ENCODE peak calls at places on chromosomes 1 and 21, in nine cellular contexts. One of them, this sample, is unnamed. For H3K36me3, the result is how much of the 10 kb centered on the place peaks cover.

GRCh38 chr21:33026299-33026858 is 644 bp downstream of the OLIG2 start:
- DNase-seq in endodermal cell: peak
- DNase-seq in body of pancreas: no peak
- DNase-seq in ovary: no peak
- DNase-seq in endothelial cell of umbilical vein: no peak
- DNase-seq in CD4-positive, CD25-positive, alpha-beta regulatory T cell: no peak
- DNase-seq in BJ: no peak
- DNase-seq in cardiac muscle cell: no peak
- DNase-seq in H7: peak
- DNase-seq in this sample: no peak

GRCh38 chr1:48674641-48675040 is 102.0 kb downstream of the BEND5 start:
- DNase-seq in ovary: no peak
- DNase-seq in H7: no peak
- DNase-seq in BJ: peak
- DNase-seq in endothelial cell of umbilical vein: no peak
- DNase-seq in cardiac muscle cell: no peak
- DNase-seq in CD4-positive, CD25-positive, alpha-beta regulatory T cell: no peak
- DNase-seq in body of pancreas: no peak
- DNase-seq in endodermal cell: no peak
- DNase-seq in this sample: no peak

GRCh38 chr1:89633103-89633744 is at the start of gene LRRC8C:
- DNase-seq in ovary: peak
- DNase-seq in H7: peak
- DNase-seq in BJ: no peak
- DNase-seq in body of pancreas: peak
- DNase-seq in cardiac muscle cell: peak
- DNase-seq in endodermal cell: no peak
- DNase-seq in CD4-positive, CD25-positive, alpha-beta regulatory T cell: peak
- DNase-seq in endothelial cell of umbilical vein: no peak
- DNase-seq in this sample: peak

GRCh38 chr1:215397106-215397505 is 170.0 kb upstream of the KCTD3 start:
- DNase-seq in CD4-positive, CD25-positive, alpha-beta regulatory T cell: no peak
- DNase-seq in cardiac muscle cell: no peak
- DNase-seq in body of pancreas: no peak
- DNase-seq in endodermal cell: no peak
- DNase-seq in endothelial cell of umbilical vein: no peak
- DNase-seq in ovary: no peak
- DNase-seq in H7: no peak
- DNase-seq in BJ: no peak
- DNase-seq in this sample: no peak

GRCh38 chr1:221187174-221187573 is 307.9 kb downstream of the HLX start:
- DNase-seq in H7: no peak
- DNase-seq in endothelial cell of umbilical vein: no peak
- DNase-seq in BJ: no peak
- DNase-seq in CD4-positive, CD25-positive, alpha-beta regulatory T cell: no peak
- DNase-seq in ovary: no peak
- DNase-seq in endodermal cell: no peak
- DNase-seq in body of pancreas: no peak
- DNase-seq in cardiac muscle cell: no peak
- DNase-seq in this sample: no peak

GRCh38 chr21:27329255-27329851 is 362.5 kb upstream of the ADAMTS5 start:
- DNase-seq in cardiac muscle cell: no peak
- DNase-seq in ovary: no peak
- DNase-seq in endodermal cell: no peak
- DNase-seq in CD4-positive, CD25-positive, alpha-beta regulatory T cell: no peak
- DNase-seq in BJ: no peak
- DNase-seq in endothelial cell of umbilical vein: no peak
- DNase-seq in body of pancreas: no peak
- DNase-seq in H7: no peak
- DNase-seq in this sample: no peak

GRCh38 chr1:90580176-90580575 is 136.9 kb downstream of the BARHL2 start:
- DNase-seq in H7: no peak
- DNase-seq in CD4-positive, CD25-positive, alpha-beta regulatory T cell: no peak
- DNase-seq in BJ: no peak
- DNase-seq in ovary: no peak
- DNase-seq in body of pancreas: no peak
- DNase-seq in endodermal cell: no peak
- DNase-seq in cardiac muscle cell: no peak
- DNase-seq in endothelial cell of umbilical vein: no peak
- DNase-seq in this sample: no peak

GRCh38 chr1:19260211-19261138 is 8.9 kb downstream of the MRTO4 start:
- DNase-seq in ovary: no peak
- DNase-seq in body of pancreas: no peak
- DNase-seq in endothelial cell of umbilical vein: no peak
- DNase-seq in cardiac muscle cell: no peak
- DNase-seq in endodermal cell: no peak
- DNase-seq in H7: peak
- DNase-seq in CD4-positive, CD25-positive, alpha-beta regulatory T cell: no peak
- DNase-seq in BJ: peak
- DNase-seq in this sample: no peak

GRCh38 chr1:203364013-203364730 is 13.2 kb upstream of the FMOD start:
- DNase-seq in BJ: no peak
- DNase-seq in H7: no peak
- DNase-seq in endodermal cell: no peak
- DNase-seq in cardiac muscle cell: peak
- DNase-seq in CD4-positive, CD25-positive, alpha-beta regulatory T cell: no peak
- DNase-seq in endothelial cell of umbilical vein: no peak
- DNase-seq in ovary: peak
- DNase-seq in body of pancreas: no peak
- DNase-seq in this sample: no peak

GRCh38 chr1:179091691-179092165 is 9.9 kb downstream of the TOR3A start:
- DNase-seq in cardiac muscle cell: no peak
- DNase-seq in endodermal cell: no peak
- DNase-seq in ovary: peak
- DNase-seq in body of pancreas: peak
- DNase-seq in CD4-positive, CD25-positive, alpha-beta regulatory T cell: no peak
- DNase-seq in BJ: no peak
- DNase-seq in endothelial cell of umbilical vein: no peak
- DNase-seq in H7: no peak
- DNase-seq in this sample: no peak

GRCh38 chr1:70459502-70460225 is 48.6 kb downstream of the CTH start:
- DNase-seq in CD4-positive, CD25-positive, alpha-beta regulatory T cell: no peak
- DNase-seq in cardiac muscle cell: no peak
- DNase-seq in H7: no peak
- DNase-seq in endothelial cell of umbilical vein: no peak
- DNase-seq in endodermal cell: no peak
- DNase-seq in ovary: no peak
- DNase-seq in body of pancreas: no peak
- DNase-seq in BJ: no peak
- DNase-seq in this sample: no peak

GRCh38 chr1:91741301-91741700 is 144.7 kb downstream of the TGFBR3 start:
- DNase-seq in ovary: peak
- DNase-seq in endodermal cell: no peak
- DNase-seq in CD4-positive, CD25-positive, alpha-beta regulatory T cell: no peak
- DNase-seq in H7: no peak
- DNase-seq in BJ: no peak
- DNase-seq in endothelial cell of umbilical vein: no peak
- DNase-seq in cardiac muscle cell: no peak
- DNase-seq in body of pancreas: no peak
- DNase-seq in this sample: no peak

GRCh38 chr1:247007511-247008405 is at the start of gene ZNF695:
- DNase-seq in endodermal cell: peak
- DNase-seq in BJ: peak
- DNase-seq in ovary: peak
- DNase-seq in CD4-positive, CD25-positive, alpha-beta regulatory T cell: no peak
- DNase-seq in endothelial cell of umbilical vein: peak
- DNase-seq in cardiac muscle cell: peak
- DNase-seq in body of pancreas: peak
- DNase-seq in H7: peak
- DNase-seq in this sample: peak

GRCh38 chr1:168387781-168388760 is 107.4 kb downstream of the TBX19 start:
- DNase-seq in cardiac muscle cell: no peak
- DNase-seq in endodermal cell: peak
- DNase-seq in CD4-positive, CD25-positive, alpha-beta regulatory T cell: no peak
- DNase-seq in endothelial cell of umbilical vein: no peak
- DNase-seq in ovary: no peak
- DNase-seq in body of pancreas: no peak
- DNase-seq in H7: peak
- DNase-seq in BJ: no peak
- DNase-seq in this sample: no peak

GRCh38 chr21:42513151-42513984 is at the start of gene SLC37A1:
- DNase-seq in endodermal cell: peak
- DNase-seq in cardiac muscle cell: peak
- DNase-seq in CD4-positive, CD25-positive, alpha-beta regulatory T cell: peak
- DNase-seq in body of pancreas: no peak
- DNase-seq in BJ: no peak
- DNase-seq in H7: peak
- DNase-seq in ovary: no peak
- DNase-seq in endothelial cell of umbilical vein: no peak
- DNase-seq in this sample: peak

GRCh38 chr1:39081266-39082139 is 55.4 kb downstream of the NDUFS5 start:
- DNase-seq in BJ: no peak
- DNase-seq in endothelial cell of umbilical vein: no peak
- DNase-seq in CD4-positive, CD25-positive, alpha-beta regulatory T cell: no peak
- DNase-seq in endodermal cell: no peak
- DNase-seq in cardiac muscle cell: peak
- DNase-seq in body of pancreas: peak
- DNase-seq in H7: peak
- DNase-seq in ovary: peak
- DNase-seq in this sample: no peak

GRCh38 chr1:156480015-156480368 is 20.6 kb downstream of the MEF2D start:
- DNase-seq in body of pancreas: no peak
- DNase-seq in endodermal cell: peak
- DNase-seq in ovary: no peak
- DNase-seq in endothelial cell of umbilical vein: no peak
- DNase-seq in cardiac muscle cell: no peak
- DNase-seq in CD4-positive, CD25-positive, alpha-beta regulatory T cell: no peak
- DNase-seq in BJ: no peak
- DNase-seq in H7: peak
- DNase-seq in this sample: no peak

GRCh38 chr1:156479093-156480014 is 21.2 kb downstream of the MEF2D start:
- DNase-seq in H7: no peak
- DNase-seq in cardiac muscle cell: no peak
- DNase-seq in body of pancreas: no peak
- DNase-seq in endothelial cell of umbilical vein: no peak
- DNase-seq in BJ: no peak
- DNase-seq in CD4-positive, CD25-positive, alpha-beta regulatory T cell: no peak
- DNase-seq in ovary: no peak
- DNase-seq in endodermal cell: no peak
- DNase-seq in this sample: no peak

GRCh38 chr1:156481527-156481926 is 19.0 kb downstream of the MEF2D start:
- DNase-seq in ovary: no peak
- DNase-seq in cardiac muscle cell: no peak
- DNase-seq in endodermal cell: no peak
- DNase-seq in CD4-positive, CD25-positive, alpha-beta regulatory T cell: no peak
- DNase-seq in endothelial cell of umbilical vein: no peak
- DNase-seq in body of pancreas: no peak
- DNase-seq in BJ: no peak
- DNase-seq in H7: no peak
- DNase-seq in this sample: no peak

GRCh38 chr1:156482276-156482675 is 18.3 kb downstream of the MEF2D start:
- DNase-seq in ovary: no peak
- DNase-seq in body of pancreas: no peak
- DNase-seq in endodermal cell: no peak
- DNase-seq in CD4-positive, CD25-positive, alpha-beta regulatory T cell: no peak
- DNase-seq in H7: no peak
- DNase-seq in BJ: no peak
- DNase-seq in endothelial cell of umbilical vein: no peak
- DNase-seq in cardiac muscle cell: no peak
- DNase-seq in this sample: no peak

GRCh38 chr1:156480411-156481192 is 20.0 kb downstream of the MEF2D start:
- DNase-seq in body of pancreas: peak
- DNase-seq in endodermal cell: peak
- DNase-seq in CD4-positive, CD25-positive, alpha-beta regulatory T cell: peak
- DNase-seq in cardiac muscle cell: peak
- DNase-seq in H7: peak
- DNase-seq in ovary: peak
- DNase-seq in BJ: no peak
- DNase-seq in endothelial cell of umbilical vein: peak
- DNase-seq in this sample: peak
- H3K36me3 ChIP-seq in body of pancreas: under half
- H3K36me3 ChIP-seq in endodermal cell: under half
- H3K36me3 ChIP-seq in CD4-positive, CD25-positive, alpha-beta regulatory T cell: half or more
- H3K36me3 ChIP-seq in cardiac muscle cell: half or more
- H3K36me3 ChIP-seq in H7: under half
- H3K36me3 ChIP-seq in ovary: under half
- H3K36me3 ChIP-seq in BJ: half or more
- H3K36me3 ChIP-seq in endothelial cell of umbilical vein: half or more
- H3K36me3 ChIP-seq in this sample: half or more

GRCh38 chr1:200850554-200850953 is 22.2 kb upstream of the GPR25 start:
- DNase-seq in BJ: no peak
- DNase-seq in endothelial cell of umbilical vein: no peak
- DNase-seq in endodermal cell: no peak
- DNase-seq in body of pancreas: no peak
- DNase-seq in H7: no peak
- DNase-seq in ovary: no peak
- DNase-seq in cardiac muscle cell: no peak
- DNase-seq in CD4-positive, CD25-positive, alpha-beta regulatory T cell: no peak
- DNase-seq in this sample: no peak

GRCh38 chr1:200849430-200849829 is 23.4 kb upstream of the GPR25 start:
- DNase-seq in CD4-positive, CD25-positive, alpha-beta regulatory T cell: no peak
- DNase-seq in endothelial cell of umbilical vein: no peak
- DNase-seq in body of pancreas: no peak
- DNase-seq in ovary: no peak
- DNase-seq in cardiac muscle cell: no peak
- DNase-seq in BJ: no peak
- DNase-seq in H7: no peak
- DNase-seq in endodermal cell: no peak
- DNase-seq in this sample: no peak

GRCh38 chr1:200846421-200846820 is 26.4 kb upstream of the GPR25 start:
- DNase-seq in endodermal cell: no peak
- DNase-seq in cardiac muscle cell: no peak
- DNase-seq in CD4-positive, CD25-positive, alpha-beta regulatory T cell: no peak
- DNase-seq in ovary: no peak
- DNase-seq in body of pancreas: no peak
- DNase-seq in endothelial cell of umbilical vein: no peak
- DNase-seq in BJ: no peak
- DNase-seq in H7: no peak
- DNase-seq in this sample: no peak
- H3K36me3 ChIP-seq in endodermal cell: half or more
- H3K36me3 ChIP-seq in cardiac muscle cell: half or more
- H3K36me3 ChIP-seq in CD4-positive, CD25-positive, alpha-beta regulatory T cell: under half
- H3K36me3 ChIP-seq in ovary: under half
- H3K36me3 ChIP-seq in body of pancreas: under half
- H3K36me3 ChIP-seq in endothelial cell of umbilical vein: under half
- H3K36me3 ChIP-seq in BJ: under half
- H3K36me3 ChIP-seq in H7: under half
- H3K36me3 ChIP-seq in this sample: under half

GRCh38 chr1:12287869-12288268 is 58.0 kb downstream of the VPS13D start:
- DNase-seq in BJ: no peak
- DNase-seq in body of pancreas: no peak
- DNase-seq in endodermal cell: no peak
- DNase-seq in endothelial cell of umbilical vein: no peak
- DNase-seq in ovary: no peak
- DNase-seq in cardiac muscle cell: no peak
- DNase-seq in CD4-positive, CD25-positive, alpha-beta regulatory T cell: no peak
- DNase-seq in H7: no peak
- DNase-seq in this sample: no peak
- H3K36me3 ChIP-seq in BJ: under half
- H3K36me3 ChIP-seq in body of pancreas: under half
- H3K36me3 ChIP-seq in endodermal cell: half or more
- H3K36me3 ChIP-seq in endothelial cell of umbilical vein: under half
- H3K36me3 ChIP-seq in ovary: under half
- H3K36me3 ChIP-seq in cardiac muscle cell: under half
- H3K36me3 ChIP-seq in CD4-positive, CD25-positive, alpha-beta regulatory T cell: half or more
- H3K36me3 ChIP-seq in H7: under half
- H3K36me3 ChIP-seq in this sample: under half

DNA sequence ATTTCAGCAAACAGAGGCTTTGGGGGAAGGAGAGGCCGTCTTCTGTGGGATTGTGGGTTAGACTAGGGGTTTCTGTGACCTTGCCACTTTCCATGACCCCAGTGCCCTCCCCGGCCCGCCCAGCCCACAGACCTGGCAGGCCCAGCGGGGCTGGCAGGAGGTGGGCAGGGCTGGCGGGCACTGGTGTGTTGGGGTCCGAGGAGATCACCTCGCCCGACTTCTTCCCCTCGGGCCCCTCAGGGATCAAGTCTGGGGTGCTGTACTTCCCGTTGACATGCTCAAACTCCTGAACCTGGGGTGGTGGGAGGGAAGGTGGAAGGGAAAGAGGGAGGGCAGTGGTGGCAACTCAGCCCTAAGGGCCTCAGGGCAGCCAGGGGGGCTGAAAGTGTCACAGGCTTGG is 56.3 kb downstream of the CHD5 start:
- DNase-seq in ovary: no peak
- DNase-seq in cardiac muscle cell: no peak
- DNase-seq in body of pancreas: no peak
- DNase-seq in endodermal cell: no peak
- DNase-seq in BJ: no peak
- DNase-seq in endothelial cell of umbilical vein: no peak
- DNase-seq in H7: no peak
- DNase-seq in CD4-positive, CD25-positive, alpha-beta regulatory T cell: no peak
- DNase-seq in this sample: no peak
- H3K36me3 ChIP-seq in ovary: under half
- H3K36me3 ChIP-seq in cardiac muscle cell: under half
- H3K36me3 ChIP-seq in body of pancreas: under half
- H3K36me3 ChIP-seq in endodermal cell: under half
- H3K36me3 ChIP-seq in BJ: under half
- H3K36me3 ChIP-seq in endothelial cell of umbilical vein: under half
- H3K36me3 ChIP-seq in H7: under half
- H3K36me3 ChIP-seq in CD4-positive, CD25-positive, alpha-beta regulatory T cell: under half
- H3K36me3 ChIP-seq in this sample: under half